ENCODE peak calls at places on chromosome 12, in nine cellular contexts. K is T-cell; A is AG10803; B is astrocyte of the spinal cord; U is amygdala; Z is ovary; L is stimulated activated CD4-positive, alpha-beta T cell treated with anti-CD3 and anti-CD28 coated beads, Interleukin-2, amount 100 ng/mL, for 48 hours; H is posterior cingulate gyrus; V is stomach. T is an unnamed sample.

GRCh38 chr12:124917135-124917840 is 2.8 kb upstream of the UBC start:
- DNase-seq in K (peak), A (peak), B (peak), U (no peak), Z (peak), L (peak), H (peak), V (peak), T (peak)

GRCh38 chr12:125856899-125857298 is 791.7 kb downstream of the AACS start:
- DNase-seq in K (no peak), A (no peak), B (no peak), U (no peak), Z (no peak), L (no peak), H (no peak), V (no peak), T (no peak)

GRCh38 chr12:120984351-120984898 is 6.1 kb downstream of the HNF1A start:
- DNase-seq in K (no peak), A (no peak), B (no peak), U (no peak), Z (no peak), L (no peak), H (no peak), V (peak), T (no peak)

GRCh38 chr12:57242691-57243454 is 8.1 kb downstream of the STAC3 start:
- DNase-seq in K (no peak), A (no peak), B (peak), U (peak), Z (peak), L (peak), H (no peak), V (peak), T (peak)

GRCh38 chr12:26062566-26062965 is 62.3 kb downstream of the BHLHE41 start:
- DNase-seq in K (no peak), A (peak), B (peak), U (no peak), Z (no peak), L (no peak), H (no peak), V (no peak), T (no peak)

GRCh38 chr12:110345176-110345651 is 58.3 kb downstream of the ANAPC7 start:
- DNase-seq in K (no peak), A (no peak), B (no peak), U (no peak), Z (no peak), L (no peak), H (no peak), V (no peak), T (no peak)

GRCh38 chr12:70366581-70367267 is 634 bp downstream of the KCNMB4 start:
- DNase-seq in K (peak), A (peak), B (peak), U (no peak), Z (peak), L (peak), H (peak), V (peak), T (peak)

GRCh38 chr12:65522956-65523857 is 244.7 kb downstream of the MSRB3 start:
- DNase-seq in K (no peak), A (peak), B (no peak), U (no peak), Z (no peak), L (no peak), H (no peak), V (no peak), T (no peak)

GRCh38 chr12:124675881-124676688 is 108.7 kb upstream of the NCOR2 start:
- DNase-seq in K (no peak), A (peak), B (no peak), U (no peak), Z (no peak), L (no peak), H (peak), V (no peak), T (no peak)

GRCh38 chr12:100359248-100359647 is 2.4 kb downstream of the SLC17A8 start:
- DNase-seq in K (no peak), A (no peak), B (no peak), U (no peak), Z (no peak), L (no peak), H (no peak), V (no peak), T (no peak)

GRCh38 chr12:48969160-48969771 is 2.3 kb downstream of the WNT10B start:
- DNase-seq in K (no peak), A (no peak), B (no peak), U (no peak), Z (no peak), L (no peak), H (no peak), V (no peak), T (no peak)

GRCh38 chr12:81209001-81209400 is 131.1 kb downstream of the ACSS3 start:
- DNase-seq in K (no peak), A (peak), B (peak), U (no peak), Z (no peak), L (no peak), H (no peak), V (no peak), T (no peak)